ENCODE peak calls at places on chromosome 13, in seven cellular contexts. Y is activated T-cell treated with anti-CD3 and anti-CD28 coated beads, Interleukin-2, amount 50 U/mL, for 72 hours; D is stimulated activated naive CD4-positive, alpha-beta T cell treated with Interleukin-2 at 50 U/mL for 16 hours; P is CD8-positive, alpha-beta memory T cell; F is WTC11; G is NCI-H226; R is AG10803. U is an unnamed sample.

GRCh38 chr13:31998131-31998530 is 33.4 kb upstream of the FRY start:
- DNase-seq in Y (no peak), D (no peak), P (no peak), F (no peak), G (peak), R (no peak), U (no peak)

GRCh38 chr13:112447761-112448603 is 71.8 kb downstream of the SPACA7 start:
- DNase-seq in Y (no peak), D (no peak), P (no peak), F (no peak), G (no peak), R (no peak), U (no peak)

GRCh38 chr13:37134411-37135041 is 29.1 kb upstream of the CSNK1A1L start:
- DNase-seq in Y (no peak), D (no peak), P (no peak), F (no peak), G (peak), R (peak), U (no peak)

GRCh38 chr13:74217816-74218215 is 83.6 kb upstream of the KLF12 start:
- DNase-seq in Y (no peak), D (no peak), P (no peak), F (no peak), G (peak), R (peak), U (no peak)

GRCh38 chr13:111505175-111505777 is 184.8 kb downstream of the TEX29 start:
- DNase-seq in Y (no peak), D (no peak), P (no peak), F (peak), G (no peak), R (no peak), U (no peak)

GRCh38 chr13:25607096-25607495 is 235.3 kb downstream of the ATP8A2 start:
- DNase-seq in Y (no peak), D (no peak), P (no peak), F (no peak), G (no peak), R (no peak), U (no peak)

GRCh38 chr13:75705395-75705794 is 69.3 kb downstream of the LMO7 start:
- DNase-seq in Y (no peak), D (no peak), P (no peak), F (no peak), G (peak), R (peak), U (peak)

GRCh38 chr13:113364371-113364932 is 522 bp upstream of the GRTP1 start:
- DNase-seq in Y (no peak), D (no peak), P (no peak), F (peak), G (no peak), R (no peak), U (no peak)

GRCh38 chr13:55483626-55484158 is 1657.0 kb upstream of the PRR20A start:
- DNase-seq in Y (no peak), D (no peak), P (no peak), F (no peak), G (no peak), R (no peak), U (no peak)

GRCh38 chr13:50441141-50441540 is 402.4 kb downstream of the DLEU7 start:
- DNase-seq in Y (no peak), D (no peak), P (no peak), F (no peak), G (no peak), R (peak), U (no peak)

GRCh38 chr13:111114362-111115050 is 604 bp upstream of the ARHGEF7 start:
- DNase-seq in Y (peak), D (no peak), P (no peak), F (peak), G (no peak), R (peak), U (no peak)

GRCh38 chr13:94858856-94859811 is 146.8 kb upstream of the SOX21 start:
- DNase-seq in Y (no peak), D (no peak), P (no peak), F (no peak), G (no peak), R (peak), U (no peak)

GRCh38 chr13:24503376-24503690 is 9.2 kb downstream of the PARP4 start:
- DNase-seq in Y (no peak), D (no peak), P (no peak), F (no peak), G (no peak), R (no peak), U (no peak)

GRCh38 chr13:95858286-95859075 is 181.5 kb downstream of the DNAJC3 start:
- DNase-seq in Y (no peak), D (no peak), P (no peak), F (no peak), G (peak), R (no peak), U (no peak)